ENCODE peak calls at places on chromosomes 3 and 15, in four cellular contexts. E is neuronal stem cell; A is OCI-M1; K is stimulated activated CD8-positive, alpha-beta memory T cell treated with anti-CD3 and anti-CD28 coated beads, Interleukin-15, amount 100 ng/mL, for 4 hours. U is an unnamed sample.

GRCh38 chr15:55526559-55527036 is 18.6 kb upstream of the DNAAF4 start:
- DNase-seq in E (no peak), A (peak; percentile 82), K (no peak), U (no peak)

GRCh38 chr3:49217688-49218470 is 46.5 kb downstream of the KLHDC8B start:
- DNase-seq in E (no peak), A (no peak), K (no peak), U (no peak)

GRCh38 chr3:141863497-141863896 is 12.9 kb upstream of the ATP1B3 start:
- DNase-seq in E (no peak), A (peak; percentile 27), K (no peak), U (no peak)

GRCh38 chr3:123459867-123460266 is 11.0 kb upstream of the ADCY5 start:
- DNase-seq in E (peak; percentile 11), A (peak; percentile 39), K (no peak), U (peak; percentile 58)

GRCh38 chr15:89998141-89998661 is 2.9 kb upstream of the ZNF710 start:
- DNase-seq in E (no peak), A (no peak), K (no peak), U (no peak)

GRCh38 chr3:105232536-105232935 is 134.2 kb upstream of the ALCAM start:
- DNase-seq in E (no peak), A (no peak), K (no peak), U (no peak)

GRCh38 chr3:176513604-176514003 is 683.7 kb downstream of the TBL1XR1 start:
- DNase-seq in E (peak; percentile 24), A (peak; percentile 0), K (no peak), U (no peak)

GRCh38 chr3:49454457-49454856 is 15.6 kb upstream of the DAG1 start:
- DNase-seq in E (no peak), A (peak; percentile 29), K (no peak), U (no peak)

GRCh38 chr15:31801152-31801551 is 229.2 kb upstream of the CHRNA7 start:
- DNase-seq in E (no peak), A (no peak), K (no peak), U (no peak)

GRCh38 chr3:65854606-65855304 is 184.0 kb downstream of the MAGI1 start:
- DNase-seq in E (no peak), A (no peak), K (no peak), U (no peak)

GRCh38 chr3:64594129-64594528 is 93.7 kb downstream of the ADAMTS9 start:
- DNase-seq in E (no peak), A (no peak), K (no peak), U (no peak)

U was measured in spleen.